ENCODE peak calls at places on chromosomes 3 and 15, in nine cellular contexts. I is GM23338; O is H54; U is MV-4-11; J is stimulated activated naive CD8-positive, alpha-beta T cell treated with anti-CD3 and anti-CD28 coated beads, Interleukin-15, Interleukin-2, amounts not matched to agents 100 U/mL and 50 U/mL, for 24 hours; T is mucosa of gallbladder; S is NCI-H1417; A is ureter; P is GM23248. R is an unnamed sample.

GRCh38 chr15:67085818-67086649 is 20.6 kb downstream of the SMAD3 start:
- DNase-seq in S (no peak), I (no peak), O (no peak), T (no peak), J (no peak), U (peak), A (no peak), P (peak), R (no peak)

GRCh38 chr15:66614456-66615174 is 48.8 kb upstream of the LCTL start:
- DNase-seq in T (no peak), I (no peak), A (no peak), J (no peak), P (no peak), S (no peak), O (no peak), U (peak), R (no peak)

GRCh38 chr3:8183627-8184026 is 318.0 kb upstream of the LMCD1 start:
- DNase-seq in I (no peak), O (no peak), P (no peak), T (no peak), S (no peak), U (peak), J (no peak), A (no peak), R (peak)

GRCh38 chr3:12681586-12682371 is 17.9 kb upstream of the RAF1 start:
- DNase-seq in T (no peak), O (no peak), S (no peak), U (peak), I (no peak), P (peak), A (no peak), J (no peak), R (no peak)

GRCh38 chr3:86985427-86985826 is 5.5 kb downstream of the VGLL3 start:
- DNase-seq in J (no peak), U (no peak), P (no peak), S (no peak), T (no peak), O (no peak), I (no peak), A (no peak), R (no peak)

GRCh38 chr3:141280086-141280485 is 48.5 kb downstream of the PXYLP1 start:
- DNase-seq in U (no peak), A (no peak), T (peak), P (peak), S (no peak), I (no peak), O (peak), J (no peak), R (no peak)

GRCh38 chr3:13532661-13533060 is 16.3 kb upstream of the FBLN2 start:
- DNase-seq in O (no peak), P (no peak), U (no peak), S (no peak), A (no peak), I (no peak), T (no peak), J (no peak), R (no peak)

GRCh38 chr3:141378556-141378955 is 10.3 kb downstream of the ZBTB38 start:
- DNase-seq in J (no peak), I (no peak), O (no peak), U (no peak), P (no peak), S (no peak), A (no peak), T (no peak), R (no peak)

GRCh38 chr3:149553781-149554451 is 79.4 kb downstream of the TM4SF4 start:
- DNase-seq in P (peak), J (no peak), A (no peak), U (no peak), S (no peak), O (no peak), T (peak), I (no peak), R (no peak)

GRCh38 chr3:24886511-24886910 is 391.9 kb upstream of the THRB start:
- DNase-seq in T (no peak), U (no peak), A (no peak), S (peak), I (peak), P (no peak), J (no peak), O (no peak), R (no peak)

GRCh38 chr3:72246685-72247084 is 461.7 kb upstream of the PROK2 start:
- DNase-seq in S (no peak), A (no peak), J (no peak), P (no peak), O (no peak), T (no peak), I (no peak), U (no peak), R (no peak)

GRCh38 chr15:40040293-40040635 is 1.3 kb upstream of the SRP14 start:
- DNase-seq in T (no peak), A (no peak), U (no peak), P (no peak), O (no peak), S (no peak), I (no peak), J (no peak), R (no peak)

GRCh38 chr15:66748320-66748779 is 46.3 kb downstream of the SMAD6 start:
- DNase-seq in U (no peak), O (no peak), A (no peak), I (peak), J (no peak), P (peak), S (no peak), T (no peak), R (no peak)

GRCh38 chr3:134618986-134619615 is 31.7 kb downstream of the KY start:
- DNase-seq in T (no peak), P (no peak), U (no peak), J (no peak), I (no peak), O (no peak), S (no peak), A (no peak), R (peak)

GRCh38 chr3:150443331-150443741 is 35.2 kb downstream of the TSC22D2 start:
- DNase-seq in U (no peak), I (no peak), O (no peak), J (no peak), P (peak), T (no peak), S (no peak), A (no peak), R (no peak)

GRCh38 chr15:98322551-98322950 is 325.8 kb upstream of the IGF1R start:
- DNase-seq in O (no peak), T (no peak), P (no peak), I (no peak), U (no peak), J (no peak), A (no peak), S (no peak), R (no peak)

GRCh38 chr3:143358793-143359491 is 239.4 kb downstream of the CHST2 start:
- DNase-seq in P (no peak), S (no peak), A (no peak), J (no peak), I (no peak), O (no peak), T (peak), U (no peak), R (no peak)

GRCh38 chr15:66066439-66066838 is 187.1 kb downstream of the MEGF11 start:
- DNase-seq in S (no peak), T (no peak), J (no peak), A (no peak), P (no peak), O (no peak), U (no peak), I (no peak), R (no peak)

GRCh38 chr3:126914226-126914625 is 68.7 kb upstream of the PLXNA1 start:
- DNase-seq in A (no peak), I (no peak), S (no peak), J (no peak), U (no peak), P (no peak), T (no peak), O (no peak), R (no peak)

GRCh38 chr15:31302778-31303433 is 23.7 kb upstream of the KLF13 start:
- DNase-seq in J (no peak), U (no peak), S (no peak), I (peak), A (no peak), P (no peak), T (peak), O (no peak), R (peak)

GRCh38 chr3:186024210-186024609 is 84.7 kb downstream of the ETV5 start:
- DNase-seq in U (no peak), J (no peak), O (no peak), A (no peak), P (peak), T (peak), I (no peak), S (no peak), R (no peak)

GRCh38 chr3:15496341-15496664 is 25.2 kb downstream of the COLQ start:
- DNase-seq in I (no peak), O (no peak), A (no peak), T (no peak), S (no peak), P (no peak), J (no peak), U (no peak), R (no peak)

GRCh38 chr15:83282859-83283812 is 1.3 kb downstream of the BNC1 start:
- DNase-seq in T (no peak), O (no peak), J (peak), P (peak), U (no peak), S (no peak), I (peak), A (no peak), R (no peak)

GRCh38 chr3:11382146-11382545 is 109.9 kb downstream of the ATG7 start:
- DNase-seq in T (no peak), I (no peak), A (no peak), J (no peak), P (no peak), S (no peak), U (no peak), O (no peak), R (no peak)

GRCh38 chr3:43394071-43394501 is 107.7 kb downstream of the SNRK start:
- DNase-seq in A (no peak), I (no peak), T (peak), U (no peak), O (no peak), P (peak), J (no peak), S (no peak), R (peak)

GRCh38 chr15:70196314-70197291 is 98.9 kb upstream of the TLE3 start:
- DNase-seq in O (peak), I (peak), T (no peak), U (no peak), A (peak), S (peak), P (peak), J (peak), R (peak)

GRCh38 chr15:52730163-52730562 is 51.0 kb upstream of the ATOSA start:
- DNase-seq in S (no peak), J (no peak), P (peak), U (peak), T (peak), I (no peak), O (no peak), A (no peak), R (no peak)

GRCh38 chr3:196159952-196160804 is 51.0 kb downstream of the ZDHHC19 start:
- DNase-seq in A (peak), O (peak), P (peak), J (peak), S (peak), U (peak), T (peak), I (peak), R (no peak)

GRCh38 chr3:80087769-80088168 is 320.0 kb upstream of the ROBO1 start:
- DNase-seq in U (no peak), O (peak), T (no peak), J (no peak), I (no peak), A (no peak), P (peak), S (no peak), R (no peak)

R was measured in left lobe of liver.